ENCODE peak calls at places on chromosomes 12 and 14, in ten cellular contexts. E, I, B, N, W, Y, P, F, H and X are unnamed samples.

GRCh38 chr14:42710071-42710470 is 1103.4 kb downstream of the LRFN5 start:
- DNase-seq in E (no peak), F (peak), W (no peak), P (no peak), H (no peak), Y (no peak), I (no peak), N (no peak), B (no peak), X (no peak)

GRCh38 chr12:44847888-44848770 is 28.0 kb downstream of the NELL2 start:
- DNase-seq in I (no peak), E (no peak), N (no peak), Y (no peak), B (no peak), F (no peak), H (peak), P (peak), W (no peak), X (no peak)

GRCh38 chr12:3542911-3543310 is 51.9 kb downstream of the PRMT8 start:
- DNase-seq in H (no peak), I (no peak), P (no peak), E (no peak), Y (no peak), N (no peak), F (peak), B (no peak), W (no peak), X (no peak)

GRCh38 chr12:71354871-71355270 is 84.7 kb upstream of the LGR5 start:
- DNase-seq in E (no peak), F (no peak), Y (no peak), H (no peak), P (no peak), I (no peak), N (no peak), B (peak), W (no peak), X (no peak)

GRCh38 chr14:83463500-83464098 is 1929.9 kb upstream of the SEL1L start:
- DNase-seq in Y (no peak), H (no peak), E (no peak), N (peak), W (no peak), B (peak), P (no peak), I (peak), F (peak), X (peak)

GRCh38 chr14:73743431-73743931 is 29.3 kb upstream of the PNMA1 start:
- DNase-seq in E (no peak), W (peak), P (peak), I (no peak), H (no peak), B (no peak), F (no peak), N (no peak), Y (peak), X (no peak)

GRCh38 chr12:95549392-95550084 is 1.7 kb downstream of the USP44 start:
- DNase-seq in I (no peak), B (peak), P (no peak), W (no peak), F (no peak), Y (no peak), E (no peak), H (no peak), N (no peak), X (peak)

GRCh38 chr12:15274561-15274967 is 47.7 kb upstream of the PTPRO start:
- DNase-seq in Y (no peak), P (no peak), F (peak), B (no peak), I (no peak), N (no peak), E (no peak), H (no peak), W (no peak), X (no peak)

GRCh38 chr12:128715485-128715884 is 108.3 kb downstream of the SLC15A4 start:
- DNase-seq in Y (no peak), E (no peak), N (no peak), B (no peak), W (no peak), F (no peak), I (no peak), P (no peak), H (no peak), X (no peak)

GRCh38 chr12:80763874-80764273 is 47.2 kb downstream of the MYF5 start:
- DNase-seq in N (peak), E (no peak), H (no peak), I (peak), P (no peak), B (peak), W (no peak), F (peak), Y (no peak), X (peak)

GRCh38 chr12:29901585-29901984 is 117.8 kb upstream of the TMTC1 start:
- DNase-seq in N (no peak), W (no peak), B (peak), H (no peak), P (no peak), I (no peak), E (no peak), Y (no peak), F (peak), X (peak)